ENCODE peak calls at places on chromosomes 1 and 21, in four cellular contexts. One of them, this sample, is unnamed.

GRCh38 chr21:45869121-45870007 is 112.2 kb upstream of the COL6A1 start:
- DNase-seq in K562: no peak
- DNase-seq in HepG2: no peak
- DNase-seq in H1: no peak
- DNase-seq in this sample: no peak

GRCh38 chr1:84869750-84870149 is 23.3 kb downstream of the LPAR3 start:
- DNase-seq in K562: no peak
- DNase-seq in HepG2: no peak
- DNase-seq in H1: no peak
- DNase-seq in this sample: no peak

GRCh38 chr1:186605762-186606350 is 74.4 kb downstream of the PTGS2 start:
- DNase-seq in K562: peak; percentile 5
- DNase-seq in HepG2: peak; percentile 23
- DNase-seq in H1: peak; percentile 63
- DNase-seq in this sample: peak; percentile 56

GRCh38 chr1:32195972-32196823 is 4.2 kb upstream of the CCDC28B start:
- DNase-seq in K562: no peak
- DNase-seq in HepG2: no peak
- DNase-seq in H1: no peak
- DNase-seq in this sample: no peak

GRCh38 chr1:241627453-241628329 is 12.5 kb downstream of the CHML start:
- DNase-seq in K562: peak; percentile 78
- DNase-seq in HepG2: peak; percentile 60
- DNase-seq in H1: no peak
- DNase-seq in this sample: peak; percentile 47

GRCh38 chr1:36534711-36535412 is 52.1 kb upstream of the CSF3R start:
- DNase-seq in K562: no peak
- DNase-seq in HepG2: no peak
- DNase-seq in H1: peak; percentile 28
- DNase-seq in this sample: no peak

GRCh38 chr21:45154511-45155508 is 80.4 kb downstream of the ADARB1 start:
- DNase-seq in K562: peak; percentile 22
- DNase-seq in HepG2: no peak
- DNase-seq in H1: peak; percentile 46
- DNase-seq in this sample: no peak

GRCh38 chr1:201538618-201539551 is at the start of gene NAV1:
- DNase-seq in K562: no peak
- DNase-seq in HepG2: no peak
- DNase-seq in H1: peak; percentile 80
- DNase-seq in this sample: no peak

GRCh38 chr1:21260405-21261129 is 29.7 kb downstream of the ECE1 start:
- DNase-seq in K562: no peak
- DNase-seq in HepG2: no peak
- DNase-seq in H1: no peak
- DNase-seq in this sample: no peak

GRCh38 chr1:21318057-21318713 is 27.9 kb upstream of the ECE1 start:
- DNase-seq in K562: no peak
- DNase-seq in HepG2: no peak
- DNase-seq in H1: no peak
- DNase-seq in this sample: no peak

GRCh38 chr1:18716112-18716784 is 85.6 kb downstream of the PAX7 start:
- DNase-seq in K562: peak; percentile 50
- DNase-seq in HepG2: no peak
- DNase-seq in H1: no peak
- DNase-seq in this sample: no peak

GRCh38 chr1:64839732-64840405 is 95.0 kb downstream of the RAVER2 start:
- DNase-seq in K562: no peak
- DNase-seq in HepG2: no peak
- DNase-seq in H1: no peak
- DNase-seq in this sample: no peak

GRCh38 chr21:40139636-40140035 is 272.4 kb downstream of the PCP4 start:
- DNase-seq in K562: no peak
- DNase-seq in HepG2: no peak
- DNase-seq in H1: no peak
- DNase-seq in this sample: no peak

GRCh38 chr1:210584439-210585113 is 255.9 kb downstream of the HHAT start:
- DNase-seq in K562: peak; percentile 84
- DNase-seq in HepG2: peak; percentile 74
- DNase-seq in H1: peak; percentile 91
- DNase-seq in this sample: peak; percentile 54

GRCh38 chr1:240765732-240766363 is 153.9 kb upstream of the GREM2 start:
- DNase-seq in K562: no peak
- DNase-seq in HepG2: no peak
- DNase-seq in H1: no peak
- DNase-seq in this sample: no peak

GRCh38 chr1:24190970-24191570 is 4.0 kb upstream of the IFNLR1 start:
- DNase-seq in K562: no peak
- DNase-seq in HepG2: no peak
- DNase-seq in H1: no peak
- DNase-seq in this sample: no peak

GRCh38 chr1:90879281-90879680 is 142.6 kb downstream of the ZNF644 start:
- DNase-seq in K562: peak; percentile 12
- DNase-seq in HepG2: no peak
- DNase-seq in H1: no peak
- DNase-seq in this sample: peak; percentile 8

GRCh38 chr1:91700771-91701493 is 185.0 kb downstream of the TGFBR3 start:
- DNase-seq in K562: no peak
- DNase-seq in HepG2: no peak
- DNase-seq in H1: no peak
- DNase-seq in this sample: no peak

GRCh38 chr21:28298251-28298672 is 694.4 kb downstream of the LTN1 start:
- DNase-seq in K562: no peak
- DNase-seq in HepG2: no peak
- DNase-seq in H1: no peak
- DNase-seq in this sample: no peak

GRCh38 chr21:43274946-43275310 is 106.1 kb downstream of the CRYAA start:
- DNase-seq in K562: no peak
- DNase-seq in HepG2: no peak
- DNase-seq in H1: no peak
- DNase-seq in this sample: no peak

GRCh38 chr1:64581786-64582185 is 111.9 kb downstream of the CACHD1 start:
- DNase-seq in K562: no peak
- DNase-seq in HepG2: no peak
- DNase-seq in H1: no peak
- DNase-seq in this sample: no peak

DNA sequence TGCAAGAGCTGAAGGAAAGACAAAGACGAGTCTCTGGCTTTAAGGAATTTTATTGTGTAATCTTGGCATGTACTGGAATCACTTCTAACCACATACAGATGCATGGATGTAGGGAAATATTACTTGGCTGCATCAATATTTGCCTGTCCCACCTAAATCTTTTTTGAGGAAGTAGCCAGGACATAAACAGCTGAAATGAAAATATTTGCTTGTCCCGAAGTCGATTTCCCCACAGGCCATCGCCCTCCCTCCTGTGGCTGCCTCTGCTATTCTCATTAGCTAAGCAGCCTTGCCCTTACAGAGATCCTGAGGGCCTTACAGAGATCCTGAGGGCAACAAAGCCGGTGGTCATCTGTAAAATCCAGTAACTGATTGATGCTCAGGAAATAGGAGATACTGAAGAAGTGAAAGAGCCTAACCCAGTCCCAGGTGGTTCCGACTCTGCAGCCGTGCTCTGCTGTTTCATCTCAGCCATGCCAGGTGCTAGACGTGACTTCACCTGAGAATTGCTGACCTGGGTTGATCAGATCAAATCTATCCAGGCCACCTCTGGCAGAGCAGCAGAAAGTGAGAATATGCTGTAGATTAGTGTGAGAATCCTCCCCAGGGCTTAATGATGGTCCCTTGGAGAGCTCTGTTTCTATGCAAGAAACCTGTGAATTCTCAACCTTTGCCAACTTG is 25.5 kb downstream of the MAN1C1 start:
- DNase-seq in K562: no peak
- DNase-seq in HepG2: no peak
- DNase-seq in H1: peak; percentile 23
- DNase-seq in this sample: no peak
- TF ChIP-seq MAX in K562: no peak
- TF ChIP-seq MAX in HepG2: no peak
- TF ChIP-seq MAX in H1: no peak
- TF ChIP-seq MAX in this sample: no peak

GRCh38 chr1:2539312-2539907 is 9.3 kb upstream of the HES5 start:
- DNase-seq in K562: peak; percentile 69
- DNase-seq in HepG2: no peak
- DNase-seq in H1: peak; percentile 92
- DNase-seq in this sample: no peak
- TF ChIP-seq ZNF274 in K562: no peak
- TF ChIP-seq ZNF274 in HepG2: no peak
- TF ChIP-seq ZNF274 in H1: no peak
- TF ChIP-seq ZNF274 in this sample: no peak

GRCh38 chr1:77280962-77281361 is 857 bp upstream of the AK5 start:
- DNase-seq in K562: no peak
- DNase-seq in HepG2: no peak
- DNase-seq in H1: no peak
- DNase-seq in this sample: no peak
- TF ChIP-seq FOSL1 in K562: no peak
- TF ChIP-seq FOSL1 in HepG2: no peak
- TF ChIP-seq FOSL1 in H1: no peak
- TF ChIP-seq FOSL1 in this sample: no peak

DNA sequence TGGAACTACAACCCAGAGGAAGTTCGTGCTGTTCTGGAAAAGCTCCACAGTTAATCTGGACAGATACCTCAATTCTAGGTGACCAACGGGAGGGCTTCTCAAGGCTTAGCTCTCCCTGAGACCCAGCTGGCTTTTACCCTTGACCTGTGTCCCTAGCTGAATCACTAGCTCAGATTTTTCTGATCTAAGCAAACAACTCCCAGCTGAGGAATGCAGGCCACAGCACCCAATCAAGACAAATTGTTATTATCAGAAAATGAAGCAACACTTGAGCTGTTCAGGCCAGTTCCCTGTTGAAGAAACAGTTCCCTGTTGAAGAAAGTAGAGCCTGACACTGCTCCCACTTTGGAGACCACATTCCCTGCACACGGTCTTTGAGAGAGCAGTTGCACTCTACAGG is 16.0 kb downstream of the DIO1 start:
- DNase-seq in K562: no peak
- DNase-seq in HepG2: peak; percentile 64
- DNase-seq in H1: no peak
- DNase-seq in this sample: no peak
- TF ChIP-seq MAX in K562: no peak
- TF ChIP-seq MAX in HepG2: no peak
- TF ChIP-seq MAX in H1: no peak
- TF ChIP-seq MAX in this sample: no peak

DNA sequence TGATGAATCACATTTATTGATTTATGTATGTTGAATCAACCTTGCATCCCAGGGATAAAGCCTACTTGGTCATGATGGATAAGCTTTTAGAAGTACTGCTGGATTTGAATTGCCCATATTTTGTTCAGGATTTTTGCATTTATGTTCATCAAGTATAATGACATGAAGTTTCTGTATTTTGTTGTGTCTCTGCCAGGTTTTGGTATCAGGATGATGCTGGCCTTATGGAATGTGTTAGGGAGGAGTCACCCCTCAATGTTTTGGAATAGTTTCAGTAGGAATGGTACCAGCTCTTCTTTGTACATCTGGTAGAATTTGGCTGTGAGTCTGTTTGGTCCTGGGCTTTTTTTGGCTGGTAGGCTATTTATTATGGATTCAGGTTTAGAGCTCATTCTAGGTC is 1643.1 kb upstream of the B3GALT2 start:
- DNase-seq in K562: no peak
- DNase-seq in HepG2: no peak
- DNase-seq in H1: no peak
- DNase-seq in this sample: peak; percentile 4
- TF ChIP-seq ZNF274 in K562: no peak
- TF ChIP-seq ZNF274 in HepG2: no peak
- TF ChIP-seq ZNF274 in H1: no peak
- TF ChIP-seq ZNF274 in this sample: no peak

DNA sequence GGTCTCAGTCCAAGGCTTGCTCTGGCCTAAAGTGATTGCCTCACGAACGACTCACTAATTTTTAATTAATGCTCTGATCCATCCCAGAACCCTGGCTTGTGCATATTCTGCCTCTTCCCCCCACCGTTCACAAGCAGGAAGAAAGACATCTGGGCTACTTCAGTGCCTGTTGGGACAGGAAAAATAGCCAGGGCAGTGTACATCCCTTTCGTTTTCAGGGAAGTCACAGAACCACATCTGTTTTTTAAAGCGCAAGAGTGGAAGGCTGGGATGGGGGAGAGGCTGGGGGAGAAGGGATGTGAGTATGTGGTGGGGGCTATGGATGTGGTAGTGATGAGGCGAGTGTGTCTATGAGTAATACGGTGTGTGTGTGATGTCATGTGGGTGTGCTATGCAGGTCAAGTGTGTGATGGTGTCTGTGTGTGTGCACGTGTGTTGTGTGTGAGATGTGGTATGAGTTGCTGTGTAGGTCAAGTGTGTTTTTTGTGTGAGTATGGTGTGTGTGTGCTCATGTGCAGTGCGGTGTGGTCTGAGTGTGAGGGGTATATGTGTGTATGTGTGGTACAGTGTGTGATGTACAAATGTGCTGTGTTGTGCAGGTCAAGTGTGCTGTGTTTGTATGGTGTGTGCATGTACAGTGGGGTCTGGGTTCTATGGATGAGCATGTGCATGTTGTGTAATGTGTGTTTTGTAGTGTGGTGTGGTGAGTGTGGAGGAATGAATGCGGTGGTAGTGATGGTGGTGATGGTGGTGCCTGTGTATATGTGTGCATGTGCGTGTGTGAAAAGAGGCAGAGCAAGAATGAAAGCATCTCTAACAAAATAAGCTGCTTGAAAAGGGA is 64.9 kb upstream of the SYT6 start:
- DNase-seq in K562: no peak
- DNase-seq in HepG2: no peak
- DNase-seq in H1: no peak
- DNase-seq in this sample: no peak
- TF ChIP-seq FOSL1 in K562: no peak
- TF ChIP-seq FOSL1 in HepG2: no peak
- TF ChIP-seq FOSL1 in H1: no peak
- TF ChIP-seq FOSL1 in this sample: no peak